ENCODE peak calls at places on chromosomes 4 and X, in seven cellular contexts. Q is NT2/D1, L is NAMALWA, H is BJ, O is tibial nerve, M is MV-4-11, F is NCI-H1930. Y is an unnamed sample.

GRCh38 chr4:102429553-102429952 is 71.6 kb upstream of the NFKB1 start:
- DNase-seq in O (no peak), H (no peak), M (no peak), F (no peak), L (no peak), Q (no peak), Y (peak)

GRCh38 chr4:138910914-138911336 is 104.7 kb upstream of the NOCT start:
- DNase-seq in H (peak), L (no peak), M (no peak), Q (peak), F (peak), O (peak), Y (peak)

GRCh38 chr4:21134994-21135393 is 434.7 kb downstream of the PACRGL start:
- DNase-seq in M (peak), O (no peak), L (peak), H (no peak), Q (peak), F (no peak), Y (peak)

GRCh38 chrX:107565916-107566602 is 62.3 kb upstream of the PRPS1 start:
- DNase-seq in Q (no peak), F (peak), H (no peak), M (no peak), O (no peak), L (peak), Y (peak)

GRCh38 chr4:8911311-8912088 is 39.9 kb upstream of the HMX1 start:
- DNase-seq in F (no peak), H (no peak), M (no peak), Q (no peak), L (no peak), O (no peak), Y (no peak)

GRCh38 chrX:30864383-30864785 is 24.7 kb downstream of the TAB3 start:
- DNase-seq in H (no peak), Q (no peak), M (peak), L (no peak), F (no peak), O (no peak), Y (no peak)

GRCh38 chr4:30839583-30840520 is 119.7 kb downstream of the PCDH7 start:
- DNase-seq in H (no peak), Q (no peak), M (peak), O (no peak), L (no peak), F (no peak), Y (no peak)

GRCh38 chrX:41956027-41956426 is 32.7 kb upstream of the CASK start:
- DNase-seq in Q (no peak), F (no peak), L (no peak), H (no peak), M (no peak), O (no peak), Y (no peak)

GRCh38 chr4:183320211-183321068 is at the start of gene CLDN22:
- DNase-seq in Q (no peak), M (no peak), O (no peak), L (no peak), H (no peak), F (no peak), Y (no peak)

GRCh38 chr4:4410271-4410670 is 23.4 kb downstream of the NSG1 start:
- DNase-seq in H (no peak), L (no peak), O (no peak), F (no peak), M (no peak), Q (no peak), Y (no peak)

GRCh38 chrX:132071260-132071659 is 48.2 kb downstream of the STK26 start:
- DNase-seq in F (no peak), Q (no peak), O (no peak), H (no peak), L (peak), M (no peak), Y (no peak)

GRCh38 chr4:79528241-79528706 is 120.2 kb upstream of the GK2 start:
- DNase-seq in O (no peak), Q (no peak), H (no peak), L (no peak), M (peak), F (no peak), Y (no peak)

GRCh38 chr4:76301068-76301774 is 5.3 kb upstream of the STBD1 start:
- DNase-seq in F (no peak), O (no peak), Q (no peak), H (peak), L (no peak), M (peak), Y (peak)

GRCh38 chr4:1984406-1985191 is 24.2 kb downstream of the NELFA start:
- DNase-seq in H (no peak), Q (no peak), M (no peak), L (no peak), F (no peak), O (no peak), Y (no peak)

GRCh38 chr4:37873383-37873782 is 17.5 kb upstream of the TBC1D1 start:
- DNase-seq in L (no peak), O (no peak), Q (no peak), F (no peak), M (peak), H (no peak), Y (peak)

GRCh38 chr4:173424899-173425805 is 26.2 kb upstream of the SCRG1 start:
- DNase-seq in F (no peak), M (no peak), Q (no peak), O (no peak), L (no peak), H (peak), Y (peak)

GRCh38 chr4:89024051-89024675 is 32.8 kb downstream of the FAM13A start:
- DNase-seq in M (peak), F (peak), L (peak), H (peak), Q (peak), O (peak), Y (peak)

GRCh38 chrX:134542485-134542884 is 82.5 kb downstream of the HPRT1 start:
- DNase-seq in M (peak), O (no peak), H (no peak), F (no peak), Q (no peak), L (no peak), Y (peak)

GRCh38 chr4:53532521-53532920 is 58.8 kb downstream of the LNX1 start:
- DNase-seq in O (no peak), F (no peak), L (no peak), M (no peak), Q (no peak), H (peak), Y (peak)

GRCh38 chr4:78121338-78121904 is 64.3 kb downstream of the FRAS1 start:
- DNase-seq in F (no peak), M (no peak), L (no peak), Q (no peak), H (no peak), O (no peak), Y (no peak)

GRCh38 chr4:76458829-76459228 is 23.8 kb downstream of the SHROOM3 start:
- DNase-seq in L (no peak), F (no peak), H (no peak), M (no peak), Q (no peak), O (no peak), Y (no peak)

GRCh38 chr4:36165256-36166005 is 78.9 kb downstream of the ARAP2 start:
- DNase-seq in Q (no peak), O (no peak), L (no peak), H (no peak), F (no peak), M (no peak), Y (no peak)

GRCh38 chr4:60452259-60452658 is 747.9 kb upstream of the ADGRL3 start:
- DNase-seq in O (no peak), F (no peak), Q (no peak), M (no peak), L (no peak), H (no peak), Y (no peak)

GRCh38 chr4:40648141-40648540 is 18.5 kb upstream of the RBM47 start:
- DNase-seq in F (no peak), Q (no peak), L (no peak), H (no peak), M (no peak), O (no peak), Y (no peak)

GRCh38 chrX:53950130-53950733 is 94.0 kb downstream of the PHF8 start:
- DNase-seq in O (no peak), H (no peak), F (no peak), M (no peak), Q (no peak), L (no peak), Y (no peak)

GRCh38 chr4:15469402-15470148 is at the start of gene CC2D2A:
- DNase-seq in L (no peak), M (no peak), F (no peak), Q (peak), O (no peak), H (no peak), Y (peak)

GRCh38 chr4:46979283-46979682 is 14.1 kb downstream of the GABRA4 start:
- DNase-seq in Q (no peak), M (peak), H (no peak), O (no peak), L (no peak), F (no peak), Y (no peak)

GRCh38 chr4:126604273-126604867 is 1028.4 kb upstream of the INTU start:
- DNase-seq in O (peak), L (peak), M (peak), F (no peak), Q (peak), H (no peak), Y (peak)

Y was measured in HFFc6.